ENCODE peak calls at places on chromosomes 16 and 17, in eight cellular contexts. W, A, F, V, N, U, D and B are unnamed samples.
A peak's percentile ranks its signal among the peaks of the same experiment; 100 is the strongest.

GRCh38 chr17:55451758-55452468 is 30.3 kb upstream of the MMD start:
- DNase-seq in U (no peak), N (peak; percentile 68), D (no peak), F (no peak), A (no peak), V (no peak), W (no peak), B (no peak)

GRCh38 chr17:28018439-28019070 is 23.9 kb upstream of the NLK start:
- DNase-seq in D (no peak), W (no peak), A (no peak), N (peak; percentile 33), F (no peak), U (no peak), V (no peak), B (no peak)

GRCh38 chr16:2035431-2036199 is 8.9 kb downstream of the NHERF2 start:
- DNase-seq in F (no peak), V (no peak), A (no peak), W (no peak), U (no peak), D (no peak), N (peak; percentile 77), B (no peak)

GRCh38 chr16:53664724-53665345 is 38.8 kb downstream of the RPGRIP1L start:
- DNase-seq in V (no peak), U (no peak), D (no peak), F (peak; percentile 5), W (no peak), N (peak; percentile 84), A (no peak), B (no peak)

GRCh38 chr16:13296206-13296605 is 394.8 kb downstream of the SHISA9 start:
- DNase-seq in W (no peak), N (no peak), U (no peak), A (no peak), D (no peak), V (no peak), F (no peak), B (no peak)

GRCh38 chr17:11608396-11608795 is 10.1 kb downstream of the DNAH9 start:
- DNase-seq in U (no peak), F (peak; percentile 22), V (no peak), N (no peak), A (no peak), W (no peak), D (no peak), B (no peak)

GRCh38 chr17:70073799-70074198 is 1.2 kb upstream of the KCNJ16 start:
- DNase-seq in U (no peak), V (no peak), D (no peak), A (no peak), W (no peak), N (no peak), F (no peak), B (no peak)

GRCh38 chr17:78372811-78373210 is 5.6 kb upstream of the PGS1 start:
- DNase-seq in W (no peak), A (no peak), F (no peak), U (no peak), V (no peak), D (no peak), N (no peak), B (no peak)

GRCh38 chr17:34556951-34557350 is 22.4 kb upstream of the TMEM132E start:
- DNase-seq in F (no peak), V (no peak), N (no peak), A (no peak), W (no peak), D (no peak), U (no peak), B (no peak)

GRCh38 chr16:9012848-9013507 is 49.3 kb upstream of the USP7 start:
- DNase-seq in N (no peak), D (no peak), A (no peak), V (peak; percentile 93), F (peak; percentile 45), W (no peak), U (no peak), B (peak; percentile 85)

GRCh38 chr16:50615891-50616290 is 65.2 kb downstream of the SNX20 start:
- DNase-seq in A (no peak), U (no peak), N (no peak), F (no peak), V (no peak), W (no peak), D (no peak), B (no peak)

GRCh38 chr17:59547131-59547915 is 18.1 kb upstream of the DHX40 start:
- DNase-seq in W (no peak), D (no peak), F (no peak), U (no peak), N (no peak), A (no peak), V (no peak), B (no peak)

GRCh38 chr17:80798595-80799552 is 192.8 kb upstream of the CHMP6 start:
- DNase-seq in N (no peak), D (no peak), F (no peak), U (no peak), A (no peak), W (no peak), V (peak; percentile 10), B (no peak)

GRCh38 chr16:1401758-1402154 is 12.7 kb downstream of the UNKL start:
- DNase-seq in W (no peak), N (no peak), A (no peak), V (no peak), F (no peak), D (no peak), U (no peak), B (no peak)

GRCh38 chr17:29581583-29582253 is 7.7 kb downstream of the GIT1 start:
- DNase-seq in D (no peak), W (no peak), V (no peak), N (no peak), F (no peak), U (no peak), A (no peak), B (no peak)

GRCh38 chr16:67843343-67843765 is 1.2 kb downstream of the THAP11 start:
- DNase-seq in U (no peak), N (peak; percentile 68), W (no peak), V (no peak), A (no peak), F (peak; percentile 29), D (peak; percentile 58), B (no peak)

GRCh38 chr17:77884019-77884418 is 74.5 kb upstream of the TNRC6C start:
- DNase-seq in F (peak; percentile 73), A (no peak), W (no peak), N (peak; percentile 5), V (peak; percentile 75), U (peak; percentile 45), D (peak; percentile 54), B (peak; percentile 74)

GRCh38 chr17:16178836-16179235 is 36.5 kb downstream of the NCOR1 start:
- DNase-seq in W (no peak), N (peak; percentile 56), V (no peak), A (no peak), D (no peak), F (no peak), U (no peak), B (no peak)

GRCh38 chr17:1169471-1169908 is 10.3 kb downstream of the ABR start:
- DNase-seq in V (no peak), U (no peak), F (no peak), D (no peak), N (no peak), W (no peak), A (no peak), B (no peak)

GRCh38 chr17:65163990-65164495 is 26.9 kb downstream of the RGS9 start:
- DNase-seq in D (no peak), F (no peak), W (peak; percentile 22), U (peak; percentile 3), V (peak; percentile 47), A (peak; percentile 57), N (peak; percentile 90), B (peak; percentile 59)

DNA sequence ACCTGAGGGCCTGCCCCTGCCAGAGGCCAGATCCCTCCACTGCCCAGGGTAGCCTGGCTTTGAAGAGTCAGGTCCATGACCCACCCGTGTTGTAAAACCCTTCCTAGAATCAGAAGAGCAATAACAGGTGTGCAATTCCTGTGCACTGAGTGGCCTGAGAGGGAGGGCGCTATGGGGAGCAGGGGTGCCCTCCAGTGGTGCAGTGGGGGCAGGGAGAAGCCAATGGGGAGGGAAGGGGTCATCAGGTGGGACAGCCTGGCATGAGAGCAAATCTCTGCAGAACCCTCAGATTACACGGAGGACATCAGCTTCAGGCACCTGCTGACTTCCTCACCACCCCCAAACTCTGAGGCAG is 72.9 kb upstream of the ZNF469 start:
- DNase-seq in D (peak; percentile 40), V (no peak), A (no peak), N (no peak), F (no peak), U (no peak), W (no peak), B (peak; percentile 31)
- TF ChIP-seq CTCF in D (peak; percentile 27), V (peak; percentile 53), A (no peak), N (no peak), F (peak; percentile 12), U (no peak), W (no peak), B (peak; percentile 38)

GRCh38 chr17:22145605-22146178 is 453.4 kb downstream of the KCNJ18 start:
- DNase-seq in D (peak; percentile 23), U (no peak), F (no peak), V (no peak), W (no peak), A (no peak), N (no peak), B (no peak)

GRCh38 chr17:22138861-22139469 is 446.6 kb downstream of the KCNJ18 start:
- DNase-seq in V (no peak), W (no peak), A (no peak), U (no peak), N (no peak), D (no peak), F (no peak), B (no peak)

DNA sequence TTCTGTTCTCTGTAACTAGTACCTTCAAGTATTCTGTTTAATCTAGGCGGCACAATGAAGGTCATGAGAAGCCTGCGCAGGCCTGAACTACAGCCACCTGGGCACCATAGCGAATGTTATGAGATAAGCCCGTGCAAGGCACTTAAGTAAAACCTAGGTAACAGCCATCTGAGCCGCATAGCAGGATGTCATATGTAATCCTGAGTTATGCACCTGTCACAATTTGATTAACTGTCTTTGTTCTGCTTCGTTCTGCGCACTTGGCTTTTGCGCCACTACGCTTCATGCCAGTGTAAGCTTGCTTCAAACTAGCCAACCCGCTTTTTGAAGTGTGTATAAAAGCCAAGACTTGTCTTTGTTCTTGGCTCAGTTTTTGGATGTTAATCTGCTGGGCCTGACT is 449.8 kb downstream of the KCNJ18 start:
- DNase-seq in W (no peak), A (no peak), U (no peak), N (no peak), V (no peak), D (no peak), F (no peak), B (no peak)
- H3K9me3 ChIP-seq in W (no peaks in the 10 kb centered on the region), A (no peaks in the 10 kb centered on the region), U (no peaks in the 10 kb centered on the region), N (peaks cover 2% of the 10 kb centered on the region), V (peaks cover 80% of the 10 kb centered on the region), D (no peaks in the 10 kb centered on the region), F (peaks cover 3% of the 10 kb centered on the region), B (no peaks in the 10 kb centered on the region)

DNA sequence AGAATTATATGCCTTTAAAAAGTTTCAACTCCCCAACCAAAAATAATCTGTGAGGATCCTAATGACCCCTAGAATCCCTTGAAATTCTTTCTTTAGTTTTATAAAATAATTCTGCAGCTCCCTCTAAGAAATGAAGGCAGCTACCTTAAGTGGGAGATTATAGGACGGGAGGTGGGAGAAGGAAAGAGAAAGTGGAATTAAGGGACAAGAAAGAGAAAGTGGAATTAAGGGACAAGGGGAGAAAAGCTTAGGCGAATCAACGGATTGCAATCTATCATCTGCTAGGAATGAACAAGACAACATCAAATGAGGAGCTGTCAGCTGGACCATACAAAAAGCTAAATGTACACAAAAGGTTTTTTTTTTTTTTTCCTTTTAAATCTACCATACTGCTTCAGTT is 262.0 kb downstream of the ZFHX3 start:
- DNase-seq in N (peak; percentile 17), A (no peak), D (no peak), W (no peak), U (no peak), V (no peak), F (no peak), B (no peak)
- H3K27ac ChIP-seq in N (no peak overlapping the region), A (no peak overlapping the region), D (no peak overlapping the region), W (no peak overlapping the region), U (no peak overlapping the region), V (no peak overlapping the region), F (no peak overlapping the region), B (no peak overlapping the region)

GRCh38 chr16:71461686-71462648 is at the start of gene ZNF23:
- DNase-seq in U (peak; percentile 75), V (peak; percentile 81), W (peak; percentile 69), N (peak; percentile 74), D (peak; percentile 92), F (peak; percentile 89), A (peak; percentile 93), B (peak; percentile 80)
- TF ChIP-seq CTCF in U (peak; percentile 54), V (peak; percentile 9), W (peak; percentile 29), N (no peak), D (peak; percentile 5), F (no peak), A (no peak), B (no peak)